ENCODE peak calls at places on chromosomes 4 and X, in eight cellular contexts. One of them, this sample, is unnamed.

GRCh38 chr4:81562093-81562492 is 90.4 kb upstream of the RASGEF1B start:
- DNase-seq in GM23338: no peak
- DNase-seq in transverse colon: no peak
- DNase-seq in stomach: no peak
- DNase-seq in suprapubic skin: no peak
- DNase-seq in endothelial cell of umbilical vein: no peak
- DNase-seq in HCT116: no peak
- DNase-seq in sigmoid colon: no peak
- DNase-seq in this sample: no peak

GRCh38 chr4:106201373-106201772 is 114.6 kb downstream of the TBCK start:
- DNase-seq in sigmoid colon: no peak
- DNase-seq in stomach: no peak
- DNase-seq in transverse colon: no peak
- DNase-seq in GM23338: peak; percentile 30
- DNase-seq in HCT116: no peak
- DNase-seq in suprapubic skin: no peak
- DNase-seq in endothelial cell of umbilical vein: peak; percentile 31
- DNase-seq in this sample: no peak

GRCh38 chr4:173174184-173175156 is 5.9 kb downstream of the GALNT7 start:
- DNase-seq in GM23338: no peak
- DNase-seq in sigmoid colon: no peak
- DNase-seq in stomach: no peak
- DNase-seq in HCT116: no peak
- DNase-seq in suprapubic skin: no peak
- DNase-seq in transverse colon: no peak
- DNase-seq in endothelial cell of umbilical vein: no peak
- DNase-seq in this sample: no peak

GRCh38 chr4:110309686-110310085 is 111.3 kb upstream of the ELOVL6 start:
- DNase-seq in GM23338: no peak
- DNase-seq in HCT116: no peak
- DNase-seq in sigmoid colon: no peak
- DNase-seq in transverse colon: no peak
- DNase-seq in suprapubic skin: no peak
- DNase-seq in endothelial cell of umbilical vein: no peak
- DNase-seq in stomach: no peak
- DNase-seq in this sample: no peak

GRCh38 chrX:44071847-44072545 is 98.8 kb upstream of the NDP start:
- DNase-seq in endothelial cell of umbilical vein: no peak
- DNase-seq in GM23338: no peak
- DNase-seq in suprapubic skin: no peak
- DNase-seq in transverse colon: no peak
- DNase-seq in HCT116: peak; percentile 29
- DNase-seq in sigmoid colon: no peak
- DNase-seq in stomach: no peak
- DNase-seq in this sample: no peak

GRCh38 chrX:46294234-46294633 is 251.0 kb downstream of the ZNF674 start:
- DNase-seq in stomach: no peak
- DNase-seq in suprapubic skin: no peak
- DNase-seq in GM23338: no peak
- DNase-seq in transverse colon: no peak
- DNase-seq in endothelial cell of umbilical vein: no peak
- DNase-seq in HCT116: no peak
- DNase-seq in sigmoid colon: no peak
- DNase-seq in this sample: no peak

GRCh38 chr4:113683143-113683542 is 78.4 kb downstream of the CAMK2D start:
- DNase-seq in transverse colon: peak; percentile 48
- DNase-seq in sigmoid colon: no peak
- DNase-seq in suprapubic skin: no peak
- DNase-seq in stomach: no peak
- DNase-seq in GM23338: no peak
- DNase-seq in HCT116: no peak
- DNase-seq in endothelial cell of umbilical vein: no peak
- DNase-seq in this sample: no peak

GRCh38 chr4:77201857-77202256 is 44.9 kb downstream of the CCNG2 start:
- DNase-seq in suprapubic skin: no peak
- DNase-seq in stomach: no peak
- DNase-seq in GM23338: no peak
- DNase-seq in transverse colon: no peak
- DNase-seq in sigmoid colon: no peak
- DNase-seq in endothelial cell of umbilical vein: no peak
- DNase-seq in HCT116: no peak
- DNase-seq in this sample: no peak

GRCh38 chr4:128483816-128484215 is 196.2 kb upstream of the PGRMC2 start:
- DNase-seq in stomach: no peak
- DNase-seq in sigmoid colon: no peak
- DNase-seq in GM23338: no peak
- DNase-seq in HCT116: no peak
- DNase-seq in suprapubic skin: no peak
- DNase-seq in transverse colon: no peak
- DNase-seq in endothelial cell of umbilical vein: peak; percentile 44
- DNase-seq in this sample: no peak

GRCh38 chr4:127642169-127642568 is 9.4 kb downstream of the INTU start:
- DNase-seq in endothelial cell of umbilical vein: no peak
- DNase-seq in GM23338: no peak
- DNase-seq in suprapubic skin: no peak
- DNase-seq in transverse colon: no peak
- DNase-seq in stomach: no peak
- DNase-seq in HCT116: no peak
- DNase-seq in sigmoid colon: no peak
- DNase-seq in this sample: no peak

GRCh38 chr4:134132086-134132783 is 69.4 kb downstream of the PABPC4L start:
- DNase-seq in stomach: no peak
- DNase-seq in GM23338: no peak
- DNase-seq in suprapubic skin: no peak
- DNase-seq in transverse colon: no peak
- DNase-seq in sigmoid colon: no peak
- DNase-seq in HCT116: no peak
- DNase-seq in endothelial cell of umbilical vein: no peak
- DNase-seq in this sample: no peak

GRCh38 chr4:48093949-48094550 is 40.0 kb downstream of the TXK start:
- DNase-seq in transverse colon: peak; percentile 68
- DNase-seq in suprapubic skin: no peak
- DNase-seq in GM23338: peak; percentile 18
- DNase-seq in HCT116: no peak
- DNase-seq in endothelial cell of umbilical vein: peak; percentile 87
- DNase-seq in sigmoid colon: no peak
- DNase-seq in stomach: no peak
- DNase-seq in this sample: no peak

GRCh38 chrX:115393271-115393670 is 103.8 kb downstream of the LUZP4 start:
- DNase-seq in transverse colon: no peak
- DNase-seq in suprapubic skin: no peak
- DNase-seq in sigmoid colon: no peak
- DNase-seq in GM23338: peak; percentile 3
- DNase-seq in stomach: no peak
- DNase-seq in HCT116: no peak
- DNase-seq in endothelial cell of umbilical vein: no peak
- DNase-seq in this sample: no peak

GRCh38 chr4:168857009-168857408 is 153.0 kb downstream of the CBR4 start:
- DNase-seq in suprapubic skin: no peak
- DNase-seq in transverse colon: no peak
- DNase-seq in GM23338: no peak
- DNase-seq in endothelial cell of umbilical vein: no peak
- DNase-seq in stomach: no peak
- DNase-seq in sigmoid colon: no peak
- DNase-seq in HCT116: no peak
- DNase-seq in this sample: no peak

GRCh38 chrX:129316461-129316860 is 206.8 kb downstream of the SMARCA1 start:
- DNase-seq in sigmoid colon: no peak
- DNase-seq in HCT116: no peak
- DNase-seq in suprapubic skin: no peak
- DNase-seq in stomach: no peak
- DNase-seq in endothelial cell of umbilical vein: no peak
- DNase-seq in transverse colon: no peak
- DNase-seq in GM23338: no peak
- DNase-seq in this sample: no peak

GRCh38 chrX:118644378-118644777 is 83.0 kb upstream of the IL13RA1 start:
- DNase-seq in sigmoid colon: no peak
- DNase-seq in GM23338: no peak
- DNase-seq in HCT116: peak; percentile 40
- DNase-seq in suprapubic skin: no peak
- DNase-seq in endothelial cell of umbilical vein: peak; percentile 59
- DNase-seq in transverse colon: no peak
- DNase-seq in stomach: no peak
- DNase-seq in this sample: peak; percentile 4

GRCh38 chr4:61555789-61556188 is 355.7 kb downstream of the ADGRL3 start:
- DNase-seq in transverse colon: peak; percentile 22
- DNase-seq in endothelial cell of umbilical vein: peak; percentile 19
- DNase-seq in suprapubic skin: no peak
- DNase-seq in sigmoid colon: no peak
- DNase-seq in GM23338: peak; percentile 24
- DNase-seq in stomach: peak; percentile 40
- DNase-seq in HCT116: no peak
- DNase-seq in this sample: no peak

GRCh38 chrX:39736219-39737211 is 361.2 kb downstream of the BCOR start:
- DNase-seq in HCT116: no peak
- DNase-seq in stomach: peak; percentile 92
- DNase-seq in suprapubic skin: peak; percentile 80
- DNase-seq in sigmoid colon: peak; percentile 96
- DNase-seq in GM23338: no peak
- DNase-seq in transverse colon: peak; percentile 53
- DNase-seq in endothelial cell of umbilical vein: peak; percentile 94
- DNase-seq in this sample: peak; percentile 83

GRCh38 chr4:114890773-114891172 is 222.6 kb downstream of the NDST4 start:
- DNase-seq in endothelial cell of umbilical vein: no peak
- DNase-seq in transverse colon: no peak
- DNase-seq in stomach: no peak
- DNase-seq in sigmoid colon: no peak
- DNase-seq in suprapubic skin: no peak
- DNase-seq in GM23338: no peak
- DNase-seq in HCT116: no peak
- DNase-seq in this sample: no peak

GRCh38 chr4:89681219-89681618 is 155.7 kb downstream of the SNCA start:
- DNase-seq in transverse colon: no peak
- DNase-seq in GM23338: peak; percentile 78
- DNase-seq in endothelial cell of umbilical vein: no peak
- DNase-seq in stomach: no peak
- DNase-seq in suprapubic skin: no peak
- DNase-seq in HCT116: peak; percentile 48
- DNase-seq in sigmoid colon: no peak
- DNase-seq in this sample: peak; percentile 69
- TF ChIP-seq POLR2AphosphoS5 in transverse colon: no peak
- TF ChIP-seq POLR2AphosphoS5 in GM23338: peak; percentile 91
- TF ChIP-seq POLR2AphosphoS5 in endothelial cell of umbilical vein: no peak
- TF ChIP-seq POLR2AphosphoS5 in stomach: no peak
- TF ChIP-seq POLR2AphosphoS5 in suprapubic skin: no peak
- TF ChIP-seq POLR2AphosphoS5 in HCT116: peak; percentile 90
- TF ChIP-seq POLR2AphosphoS5 in sigmoid colon: no peak
- TF ChIP-seq POLR2AphosphoS5 in this sample: no peak

GRCh38 chr4:139779653-139780052 is 114.0 kb downstream of the MGST2 start:
- DNase-seq in GM23338: no peak
- DNase-seq in HCT116: no peak
- DNase-seq in endothelial cell of umbilical vein: no peak
- DNase-seq in suprapubic skin: no peak
- DNase-seq in transverse colon: no peak
- DNase-seq in stomach: no peak
- DNase-seq in sigmoid colon: no peak
- DNase-seq in this sample: no peak
- H3K4me1 ChIP-seq in GM23338: peaks cover 39% of the 10 kb centered on the region
- H3K4me1 ChIP-seq in HCT116: no peaks in the 10 kb centered on the region
- H3K4me1 ChIP-seq in endothelial cell of umbilical vein: peaks cover 13% of the 10 kb centered on the region
- H3K4me1 ChIP-seq in suprapubic skin: no peaks in the 10 kb centered on the region
- H3K4me1 ChIP-seq in transverse colon: peaks cover 14% of the 10 kb centered on the region
- H3K4me1 ChIP-seq in stomach: no peaks in the 10 kb centered on the region
- H3K4me1 ChIP-seq in sigmoid colon: no peaks in the 10 kb centered on the region
- H3K4me1 ChIP-seq in this sample: no peaks in the 10 kb centered on the region

GRCh38 chr4:186607490-186607889 is 52.1 kb upstream of the MTNR1A start:
- DNase-seq in stomach: no peak
- DNase-seq in sigmoid colon: no peak
- DNase-seq in endothelial cell of umbilical vein: no peak
- DNase-seq in transverse colon: no peak
- DNase-seq in HCT116: no peak
- DNase-seq in GM23338: no peak
- DNase-seq in suprapubic skin: no peak
- DNase-seq in this sample: no peak

GRCh38 chr4:186606593-186606992 is 51.2 kb upstream of the MTNR1A start:
- DNase-seq in sigmoid colon: no peak
- DNase-seq in GM23338: no peak
- DNase-seq in suprapubic skin: no peak
- DNase-seq in transverse colon: no peak
- DNase-seq in HCT116: no peak
- DNase-seq in stomach: no peak
- DNase-seq in endothelial cell of umbilical vein: no peak
- DNase-seq in this sample: no peak

GRCh38 chr4:186604124-186604627 is 48.8 kb upstream of the MTNR1A start:
- DNase-seq in stomach: no peak
- DNase-seq in sigmoid colon: no peak
- DNase-seq in suprapubic skin: no peak
- DNase-seq in GM23338: no peak
- DNase-seq in transverse colon: no peak
- DNase-seq in HCT116: no peak
- DNase-seq in endothelial cell of umbilical vein: no peak
- DNase-seq in this sample: no peak

GRCh38 chr4:186602978-186603377 is 47.6 kb upstream of the MTNR1A start:
- DNase-seq in HCT116: no peak
- DNase-seq in sigmoid colon: no peak
- DNase-seq in transverse colon: no peak
- DNase-seq in suprapubic skin: no peak
- DNase-seq in GM23338: no peak
- DNase-seq in endothelial cell of umbilical vein: no peak
- DNase-seq in stomach: no peak
- DNase-seq in this sample: no peak

GRCh38 chr4:186605261-186605865 is 50.0 kb upstream of the MTNR1A start:
- DNase-seq in endothelial cell of umbilical vein: no peak
- DNase-seq in sigmoid colon: no peak
- DNase-seq in stomach: no peak
- DNase-seq in transverse colon: no peak
- DNase-seq in HCT116: no peak
- DNase-seq in GM23338: no peak
- DNase-seq in suprapubic skin: no peak
- DNase-seq in this sample: no peak
- TF ChIP-seq POLR2AphosphoS5 in endothelial cell of umbilical vein: no peak
- TF ChIP-seq POLR2AphosphoS5 in sigmoid colon: no peak
- TF ChIP-seq POLR2AphosphoS5 in stomach: no peak
- TF ChIP-seq POLR2AphosphoS5 in transverse colon: no peak
- TF ChIP-seq POLR2AphosphoS5 in HCT116: no peak
- TF ChIP-seq POLR2AphosphoS5 in GM23338: no peak
- TF ChIP-seq POLR2AphosphoS5 in suprapubic skin: no peak
- TF ChIP-seq POLR2AphosphoS5 in this sample: no peak

GRCh38 chrX:134602410-134602809 is 55.9 kb downstream of the PLAC1 start:
- DNase-seq in sigmoid colon: no peak
- DNase-seq in GM23338: no peak
- DNase-seq in stomach: no peak
- DNase-seq in suprapubic skin: no peak
- DNase-seq in endothelial cell of umbilical vein: no peak
- DNase-seq in HCT116: no peak
- DNase-seq in transverse colon: no peak
- DNase-seq in this sample: no peak

GRCh38 chrX:134603806-134604700 is 54.2 kb downstream of the PLAC1 start:
- DNase-seq in sigmoid colon: no peak
- DNase-seq in suprapubic skin: no peak
- DNase-seq in endothelial cell of umbilical vein: peak; percentile 12
- DNase-seq in HCT116: peak; percentile 71
- DNase-seq in GM23338: peak; percentile 9
- DNase-seq in transverse colon: no peak
- DNase-seq in stomach: no peak
- DNase-seq in this sample: no peak

GRCh38 chrX:134599173-134599914 is 58.9 kb downstream of the PLAC1 start:
- DNase-seq in sigmoid colon: peak; percentile 72
- DNase-seq in stomach: no peak
- DNase-seq in endothelial cell of umbilical vein: no peak
- DNase-seq in HCT116: no peak
- DNase-seq in GM23338: no peak
- DNase-seq in transverse colon: no peak
- DNase-seq in suprapubic skin: no peak
- DNase-seq in this sample: no peak

GRCh38 chrX:134600714-134601113 is 57.6 kb downstream of the PLAC1 start:
- DNase-seq in endothelial cell of umbilical vein: no peak
- DNase-seq in HCT116: peak; percentile 46
- DNase-seq in stomach: no peak
- DNase-seq in sigmoid colon: no peak
- DNase-seq in transverse colon: no peak
- DNase-seq in suprapubic skin: no peak
- DNase-seq in GM23338: no peak
- DNase-seq in this sample: no peak

GRCh38 chrX:134601240-134601639 is 57.0 kb downstream of the PLAC1 start:
- DNase-seq in suprapubic skin: no peak
- DNase-seq in GM23338: no peak
- DNase-seq in sigmoid colon: no peak
- DNase-seq in HCT116: no peak
- DNase-seq in transverse colon: no peak
- DNase-seq in stomach: no peak
- DNase-seq in endothelial cell of umbilical vein: no peak
- DNase-seq in this sample: no peak
- H3K4me1 ChIP-seq in suprapubic skin: peaks cover 5% of the 10 kb centered on the region
- H3K4me1 ChIP-seq in GM23338: no peaks in the 10 kb centered on the region
- H3K4me1 ChIP-seq in sigmoid colon: no peaks in the 10 kb centered on the region
- H3K4me1 ChIP-seq in HCT116: peaks cover 40% of the 10 kb centered on the region
- H3K4me1 ChIP-seq in transverse colon: no peaks in the 10 kb centered on the region
- H3K4me1 ChIP-seq in stomach: no peaks in the 10 kb centered on the region
- H3K4me1 ChIP-seq in endothelial cell of umbilical vein: peaks cover 13% of the 10 kb centered on the region
- H3K4me1 ChIP-seq in this sample: no peaks in the 10 kb centered on the region

This sample was measured in prostate gland.